ENCODE peak calls at places on chromosomes 7 and 10, in seven cellular contexts. X, R, F, Z, L, O and M are unnamed samples. For H3K4me1 and H3K27me3, the result is how much of the 10 kb centered on the place peaks cover.

GRCh38 chr10:13893926-13894325 is 307.2 kb downstream of the PRPF18 start:
- DNase-seq in X (peak), R (no peak), F (peak), Z (no peak), L (no peak), O (no peak), M (no peak)

GRCh38 chr7:95550546-95550945 is 45.8 kb downstream of the PDK4 start:
- DNase-seq in Z (no peak), L (no peak), F (no peak), X (no peak), R (no peak), O (no peak), M (peak)

GRCh38 chr10:30959855-30960247 is 71.8 kb downstream of the ZNF438 start:
- DNase-seq in F (no peak), L (no peak), Z (no peak), R (no peak), X (no peak), O (no peak), M (no peak)

GRCh38 chr7:602341-603141 is 82.9 kb upstream of the PDGFA start:
- DNase-seq in O (no peak), L (no peak), R (no peak), F (no peak), X (no peak), Z (no peak), M (no peak)

GRCh38 chr7:118080947-118081346 is 103.0 kb upstream of the LSM8 start:
- DNase-seq in O (peak), X (peak), L (peak), Z (peak), F (peak), R (peak), M (peak)

GRCh38 chr10:97176226-97176625 is 9.5 kb downstream of the SLIT1 start:
- DNase-seq in F (no peak), Z (no peak), X (no peak), O (no peak), R (no peak), L (no peak), M (no peak)

GRCh38 chr7:46763348-46763747 is 818.6 kb downstream of the TNS3 start:
- DNase-seq in O (no peak), X (no peak), F (no peak), Z (no peak), R (no peak), L (no peak), M (peak)

GRCh38 chr7:46534593-46535271 is 613.7 kb upstream of the IGFBP3 start:
- DNase-seq in F (peak), O (no peak), X (peak), Z (peak), R (no peak), L (peak), M (no peak)

GRCh38 chr7:44935583-44935982 is 43.2 kb downstream of the MYO1G start:
- DNase-seq in O (no peak), X (no peak), F (no peak), Z (no peak), L (no peak), R (no peak), M (no peak)

GRCh38 chr7:92639213-92639896 is 49.2 kb upstream of the FAM133B start:
- DNase-seq in L (no peak), X (no peak), R (no peak), F (no peak), O (no peak), Z (no peak), M (no peak)
- H3K4me1 ChIP-seq in L (under half), X (under half), R (under half), F (under half), O (under half), Z (under half), M (under half)

GRCh38 chr10:47059606-47060311 is 148.5 kb downstream of the PTPN20 start:
- DNase-seq in O (no peak), X (no peak), R (no peak), F (no peak), L (no peak), Z (no peak), M (no peak)
- H3K9ac ChIP-seq in O (no peak), X (no peak), R (no peak), F (no peak), L (no peak), Z (no peak), M (no peak)

DNA sequence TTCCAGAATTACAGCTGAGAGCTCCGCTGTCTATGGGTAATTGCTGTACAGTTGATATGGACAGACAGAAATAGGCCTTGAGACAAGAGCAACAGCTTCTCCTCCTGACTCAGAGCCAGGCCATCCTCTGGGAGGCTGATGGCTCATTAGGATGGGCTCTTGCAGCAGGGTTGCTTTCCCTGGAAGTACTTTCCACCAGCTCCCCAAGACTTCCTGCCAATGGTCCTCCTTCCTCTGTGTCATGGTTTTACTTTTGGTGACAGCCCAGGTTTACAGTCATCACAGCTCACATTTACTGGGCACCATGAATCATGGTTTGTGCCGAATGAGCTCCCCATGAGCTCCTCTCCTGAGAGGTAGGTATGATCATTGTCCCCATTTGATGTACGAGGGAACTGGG is 131.8 kb downstream of the HECW1 start:
- DNase-seq in L (no peak), O (no peak), R (no peak), X (no peak), Z (no peak), F (no peak), M (no peak)
- H3K27me3 ChIP-seq in L (under half), O (under half), R (under half), X (under half), Z (under half), F (under half), M (under half)

GRCh38 chr7:101989101-101989500 is 171.7 kb downstream of the CUX1 start:
- DNase-seq in F (no peak), Z (no peak), L (no peak), O (no peak), R (no peak), X (no peak), M (no peak)
- H3K4me1 ChIP-seq in F (under half), Z (under half), L (under half), O (half or more), R (under half), X (under half), M (under half)

DNA sequence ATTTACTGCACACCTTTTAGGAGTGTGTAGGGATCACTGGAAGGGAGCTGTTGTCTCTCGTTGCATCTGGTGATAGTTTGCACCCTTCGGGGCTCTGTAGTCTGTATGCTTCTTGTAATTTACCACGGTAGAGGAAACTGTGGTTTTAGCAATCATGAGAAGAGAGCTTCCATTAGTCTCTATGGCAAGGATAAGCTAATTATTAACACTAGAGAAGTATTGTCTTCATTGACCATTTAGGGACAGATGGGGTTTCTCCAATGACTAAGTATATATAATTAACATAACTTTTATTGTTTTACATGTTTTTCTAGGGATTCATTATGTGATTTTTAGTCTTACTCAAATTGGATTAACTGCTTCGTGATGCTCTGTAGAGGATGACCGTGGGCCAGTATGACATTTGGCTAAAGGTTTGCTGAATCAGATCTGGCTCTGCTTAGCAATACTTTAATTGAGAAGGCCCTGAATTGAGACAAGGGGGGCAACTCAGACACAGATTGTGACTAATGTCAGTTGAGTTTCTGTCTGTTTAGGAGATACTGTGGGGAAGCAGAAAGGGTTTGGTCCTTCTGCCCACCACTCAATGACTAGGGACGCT is 8.7 kb downstream of the SLC18A2 start:
- DNase-seq in O (no peak), Z (no peak), R (no peak), F (no peak), L (no peak), X (no peak), M (no peak)
- H3K9ac ChIP-seq in O (no peak), Z (no peak), R (no peak), F (no peak), L (no peak), X (no peak), M (no peak)

GRCh38 chr7:128141683-128142195 is 99.3 kb upstream of the LEP start:
- DNase-seq in O (no peak), F (no peak), Z (no peak), X (no peak), L (no peak), R (no peak), M (no peak)
- H3K27me3 ChIP-seq in O (under half), F (under half), Z (under half), X (under half), L (under half), R (under half), M (under half)

DNA sequence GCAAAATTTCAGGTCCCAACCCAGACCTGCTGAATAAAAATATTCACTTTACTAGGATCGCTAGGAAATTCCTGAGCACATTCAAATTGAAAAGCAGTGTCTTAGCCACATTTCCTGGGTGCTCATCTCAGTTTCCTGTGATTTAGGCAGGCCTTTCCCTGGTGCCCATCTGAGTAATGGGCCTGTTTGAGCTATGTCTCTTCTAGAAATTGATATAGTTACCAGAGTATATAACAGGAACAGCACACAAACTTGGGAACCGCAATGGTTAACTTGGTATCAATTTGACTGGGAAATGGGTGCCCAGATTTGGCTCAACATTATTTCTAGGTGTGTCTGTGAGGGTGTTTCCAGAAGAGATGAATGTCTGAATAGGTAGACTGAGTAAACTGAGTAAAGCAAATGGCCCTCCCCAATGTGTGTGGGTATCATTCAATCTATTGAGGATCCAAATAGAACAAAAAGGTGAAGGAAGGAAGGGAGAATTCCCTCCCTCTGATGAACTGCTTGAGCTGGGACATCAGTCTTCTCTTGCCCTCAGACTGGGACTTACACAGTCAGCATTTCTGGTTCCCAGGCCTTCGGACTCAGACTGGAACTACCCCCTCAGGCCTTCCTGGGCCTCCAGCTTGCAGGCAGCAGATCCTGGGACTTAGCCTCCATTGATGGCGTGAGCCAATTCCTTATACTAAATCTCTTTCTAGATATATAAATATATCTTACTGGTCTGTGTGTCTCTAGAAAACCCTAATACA is 99.1 kb downstream of the CCDC71L start:
- DNase-seq in O (peak), L (no peak), X (no peak), R (no peak), Z (no peak), F (no peak), M (no peak)
- H3K4me1 ChIP-seq in O (under half), L (under half), X (under half), R (under half), Z (under half), F (under half), M (under half)

GRCh38 chr7:102872460-102872859 is 40.3 kb upstream of the LRRC17 start:
- DNase-seq in F (no peak), O (no peak), Z (no peak), X (peak), L (no peak), R (no peak), M (peak)

GRCh38 chr7:102869195-102869594 is 43.6 kb upstream of the LRRC17 start:
- DNase-seq in F (no peak), R (no peak), Z (no peak), O (no peak), X (no peak), L (no peak), M (no peak)

GRCh38 chr7:102864958-102865357 is 47.8 kb upstream of the LRRC17 start:
- DNase-seq in O (no peak), R (no peak), F (no peak), Z (no peak), X (no peak), L (no peak), M (no peak)

GRCh38 chr7:102866480-102866879 is 46.3 kb upstream of the LRRC17 start:
- DNase-seq in X (no peak), O (no peak), Z (no peak), F (no peak), L (no peak), R (no peak), M (no peak)
- H3K9ac ChIP-seq in X (no peak), O (no peak), Z (no peak), F (no peak), L (no peak), R (no peak), M (no peak)

GRCh38 chr10:71011141-71011540 is 122.8 kb upstream of the PCBD1 start:
- DNase-seq in F (peak), X (no peak), R (no peak), L (no peak), Z (no peak), O (no peak), M (no peak)

GRCh38 chr10:71009031-71009605 is 120.8 kb upstream of the PCBD1 start:
- DNase-seq in X (no peak), Z (no peak), F (no peak), R (no peak), O (no peak), L (no peak), M (no peak)

GRCh38 chr10:71008150-71008549 is 119.8 kb upstream of the PCBD1 start:
- DNase-seq in X (no peak), L (no peak), R (no peak), F (no peak), O (no peak), Z (no peak), M (no peak)

GRCh38 chr10:71007516-71007915 is 119.2 kb upstream of the PCBD1 start:
- DNase-seq in X (no peak), F (no peak), O (no peak), R (no peak), Z (no peak), L (no peak), M (no peak)

GRCh38 chr10:71010730-71011129 is 122.4 kb upstream of the PCBD1 start:
- DNase-seq in F (no peak), X (no peak), R (no peak), O (no peak), L (no peak), Z (no peak), M (no peak)
- H3K27me3 ChIP-seq in F (under half), X (under half), R (under half), O (under half), L (under half), Z (under half), M (half or more)